ENCODE peak calls at places on chromosomes 13 and 19, in nine cellular contexts. Y is astrocyte of the cerebellum; M is stimulated activated CD4-positive, alpha-beta T cell treated with anti-CD3 and anti-CD28 coated beads, TNF-alpha, amount 100 ng/mL, for 1 hour; W is dermis blood vessel endothelial cell; F is activated CD4-positive, alpha-beta T cell treated with anti-CD3 and anti-CD28 coated beads, Interleukin-2, amount 50 U/mL, for 1 hour; Q is GM04504; I is K562; L is cortex of kidney; J is SIG-M5. A is an unnamed sample.

GRCh38 chr13:67827992-67828391 is 597.9 kb upstream of the PCDH9 start:
- DNase-seq in F (no peak), J (no peak), Y (peak), M (no peak), I (no peak), W (no peak), Q (no peak), L (no peak), A (no peak)

GRCh38 chr13:109859216-109859835 is 72.9 kb upstream of the IRS2 start:
- DNase-seq in F (no peak), W (no peak), Q (no peak), J (no peak), M (no peak), Y (no peak), I (no peak), L (no peak), A (no peak)

GRCh38 chr13:114101325-114101821 is 31.1 kb downstream of the RASA3 start:
- DNase-seq in W (no peak), F (no peak), J (no peak), Y (no peak), L (no peak), Q (no peak), M (no peak), I (no peak), A (no peak)

GRCh38 chr13:38875186-38875875 is 115.3 kb downstream of the STOML3 start:
- DNase-seq in Q (no peak), M (no peak), Y (no peak), F (no peak), I (no peak), W (no peak), L (no peak), J (no peak), A (no peak)

GRCh38 chr19:4508698-4509097 is 9.6 kb downstream of the PLIN4 start:
- DNase-seq in L (no peak), I (no peak), J (no peak), Y (no peak), F (no peak), M (no peak), Q (no peak), W (no peak), A (no peak)

GRCh38 chr19:39858541-39858940 is 12.4 kb upstream of the FBL start:
- DNase-seq in M (no peak), W (no peak), Y (no peak), I (peak), L (no peak), F (no peak), J (no peak), Q (no peak), A (no peak)

GRCh38 chr19:33725567-33725966 is 71.1 kb upstream of the KCTD15 start:
- DNase-seq in L (no peak), Y (no peak), J (no peak), W (no peak), Q (no peak), I (no peak), M (no peak), F (no peak), A (no peak)

GRCh38 chr19:28475525-28475924 is 737.4 kb downstream of the UQCRFS1 start:
- DNase-seq in J (no peak), Q (no peak), Y (no peak), I (no peak), W (no peak), M (no peak), L (no peak), F (no peak), A (no peak)

GRCh38 chr13:103277099-103277498 is 210.9 kb upstream of the SLC10A2 start:
- DNase-seq in Q (no peak), W (no peak), F (no peak), L (no peak), Y (no peak), M (no peak), J (no peak), I (no peak), A (no peak)

GRCh38 chr19:343941-344624 is 513 bp downstream of the MIER2 start:
- DNase-seq in Q (no peak), Y (no peak), F (peak), J (no peak), I (peak), M (no peak), W (peak), L (no peak), A (no peak)

GRCh38 chr19:5299137-5299536 is 41.5 kb downstream of the PTPRS start:
- DNase-seq in I (no peak), L (no peak), Q (no peak), F (no peak), J (no peak), W (no peak), Y (no peak), M (no peak), A (no peak)

GRCh38 chr13:54980651-54981050 is 1952.0 kb downstream of the OLFM4 start:
- DNase-seq in W (no peak), I (no peak), J (no peak), Y (peak), Q (no peak), F (no peak), M (no peak), L (no peak), A (no peak)

GRCh38 chr13:80312967-80313366 is 28.0 kb downstream of the SPRY2 start:
- DNase-seq in W (no peak), Y (no peak), Q (no peak), L (no peak), M (no peak), I (no peak), F (no peak), J (no peak), A (no peak)

GRCh38 chr13:95541308-95541707 is 11.2 kb upstream of the CLDN10 start:
- DNase-seq in W (no peak), M (no peak), J (no peak), Q (no peak), F (no peak), I (no peak), L (no peak), Y (no peak), A (no peak)

GRCh38 chr19:3698386-3698950 is 1.8 kb downstream of the PIP5K1C start:
- DNase-seq in Q (no peak), L (no peak), I (no peak), Y (no peak), J (no peak), F (no peak), M (no peak), W (peak), A (no peak)

GRCh38 chr13:19061278-19061677 is 120.3 kb downstream of the TUBA3C start:
- DNase-seq in J (no peak), F (no peak), Q (no peak), M (no peak), W (no peak), Y (no peak), L (no peak), I (no peak), A (no peak)

GRCh38 chr13:113421673-113422270 is 31.5 kb downstream of the ADPRHL1 start:
- DNase-seq in M (no peak), I (no peak), J (no peak), F (no peak), W (no peak), L (no peak), Q (no peak), Y (peak), A (no peak)

GRCh38 chr19:38733493-38734175 is 10.6 kb downstream of the CAPN12 start:
- DNase-seq in W (peak), Q (no peak), M (no peak), F (no peak), J (no peak), I (no peak), L (no peak), Y (no peak), A (no peak)

GRCh38 chr13:99389520-99390304 is 82.5 kb upstream of the GPR183 start:
- DNase-seq in F (no peak), M (no peak), L (no peak), Y (no peak), W (no peak), Q (no peak), J (no peak), I (no peak), A (no peak)

GRCh38 chr19:11693505-11694499 is 44.9 kb downstream of the ZNF823 start:
- DNase-seq in M (no peak), W (peak), J (no peak), I (no peak), F (no peak), Y (peak), L (no peak), Q (peak), A (no peak)

GRCh38 chr19:38079926-38080380 is 144.1 kb downstream of the DPF1 start:
- DNase-seq in L (no peak), W (peak), Q (peak), I (no peak), F (no peak), M (no peak), Y (peak), J (no peak), A (no peak)

GRCh38 chr13:33639158-33639557 is 178.8 kb upstream of the RFC3 start:
- DNase-seq in F (no peak), Q (peak), M (no peak), Y (no peak), J (no peak), L (no peak), W (no peak), I (no peak), A (no peak)

GRCh38 chr13:111511219-111511732 is 190.8 kb downstream of the TEX29 start:
- DNase-seq in W (no peak), J (no peak), Q (no peak), M (no peak), I (no peak), Y (no peak), F (no peak), L (no peak), A (no peak)

GRCh38 chr13:97431365-97431764 is 2.6 kb upstream of the RAP2A start:
- DNase-seq in L (no peak), I (no peak), M (no peak), F (no peak), J (no peak), Q (no peak), W (no peak), Y (no peak), A (no peak)

A was measured in T-helper 1 cell.